ENCODE peak calls at places on chromosomes 3 and 15, in eight cellular contexts. O is sciatic nerve; A is NCI-H1092 treated with DMSO at 0.1 percent for 48 hours; E is fibroblast of the conjunctiva; Q is G401; Z is effector memory CD4-positive, alpha-beta T cell; M is A172; S is tibial nerve. W is an unnamed sample.
A peak's percentile ranks its signal among the peaks of the same experiment; 100 is the strongest.

GRCh38 chr3:131973731-131974130 is 61.1 kb downstream of the CPNE4 start:
- DNase-seq in A (no peak), M (no peak), S (no peak), Q (no peak), Z (no peak), E (no peak), O (no peak), W (no peak)

GRCh38 chr3:115632026-115632425 is 8.7 kb downstream of the GAP43 start:
- DNase-seq in S (no peak), Z (no peak), A (no peak), O (no peak), E (no peak), M (no peak), Q (peak; percentile 76), W (no peak)

GRCh38 chr15:89378699-89379422 is 44.2 kb upstream of the POLG start:
- DNase-seq in M (no peak), E (no peak), O (no peak), Q (no peak), A (no peak), Z (no peak), S (no peak), W (no peak)

GRCh38 chr15:79837846-79838245 is 59.0 kb downstream of the MTHFS start:
- DNase-seq in O (no peak), E (no peak), Z (no peak), Q (no peak), A (no peak), S (no peak), M (no peak), W (no peak)

GRCh38 chr15:94670436-94671034 is 439.2 kb downstream of the MCTP2 start:
- DNase-seq in E (peak; percentile 16), O (no peak), M (peak; percentile 16), A (peak; percentile 58), Q (peak; percentile 57), S (no peak), Z (no peak), W (peak; percentile 65)

GRCh38 chr15:62756326-62756994 is 286.1 kb upstream of the TPM1 start:
- DNase-seq in S (no peak), A (no peak), M (no peak), E (no peak), O (no peak), Z (no peak), Q (no peak), W (peak; percentile 75)

GRCh38 chr3:112092439-112093179 is 6.4 kb downstream of the C3orf52 start:
- DNase-seq in O (no peak), A (no peak), Q (no peak), S (no peak), Z (no peak), M (no peak), E (no peak), W (no peak)

GRCh38 chr3:108966773-108967172 is 13.1 kb upstream of the GUCA1C start:
- DNase-seq in Z (no peak), Q (no peak), E (no peak), S (no peak), A (no peak), M (no peak), O (no peak), W (no peak)

GRCh38 chr3:129908417-129908816 is 14.9 kb upstream of the TMCC1 start:
- DNase-seq in S (no peak), A (no peak), Q (no peak), E (no peak), M (peak; percentile 81), Z (no peak), O (no peak), W (no peak)

GRCh38 chr15:67955256-67955655 is 98.9 kb upstream of the PIAS1 start:
- DNase-seq in M (no peak), O (no peak), A (no peak), Q (no peak), S (no peak), E (no peak), Z (no peak), W (no peak)

GRCh38 chr15:54120949-54121463 is 142.8 kb downstream of the UNC13C start:
- DNase-seq in M (no peak), E (no peak), A (no peak), O (no peak), Q (peak; percentile 60), Z (no peak), S (no peak), W (no peak)

GRCh38 chr3:184085389-184085852 is 11.4 kb upstream of the HTR3E start:
- DNase-seq in Q (no peak), S (no peak), A (no peak), E (no peak), O (no peak), M (peak; percentile 70), Z (no peak), W (no peak)

GRCh38 chr3:164459526-164460151 is 618.7 kb downstream of the SI start:
- DNase-seq in Z (no peak), S (no peak), A (peak; percentile 29), M (no peak), O (no peak), E (no peak), Q (no peak), W (no peak)

GRCh38 chr3:113898892-113899291 is 48.9 kb upstream of the ZDHHC23 start:
- DNase-seq in M (peak; percentile 21), E (peak; percentile 3), Q (no peak), Z (no peak), S (no peak), O (no peak), A (no peak), W (no peak)

GRCh38 chr3:183468424-183468823 is 40.0 kb upstream of the MCF2L2 start:
- DNase-seq in M (no peak), E (no peak), O (no peak), S (no peak), A (no peak), Q (no peak), Z (no peak), W (no peak)

GRCh38 chr15:42085721-42086120 is 8.6 kb downstream of the PLA2G4D start:
- DNase-seq in E (no peak), Q (no peak), M (no peak), Z (no peak), O (no peak), S (no peak), A (no peak), W (no peak)

GRCh38 chr15:68559342-68560310 is 19.2 kb upstream of the CORO2B start:
- DNase-seq in A (peak; percentile 67), Z (peak; percentile 17), O (peak; percentile 88), E (peak; percentile 51), Q (peak; percentile 83), S (peak; percentile 63), M (peak; percentile 51), W (peak; percentile 89)

GRCh38 chr3:72189344-72189743 is 404.4 kb upstream of the PROK2 start:
- DNase-seq in S (no peak), A (no peak), O (no peak), M (no peak), E (no peak), Z (no peak), Q (peak; percentile 63), W (peak; percentile 46)

GRCh38 chr3:66396888-66397287 is 103.9 kb downstream of the LRIG1 start:
- DNase-seq in S (no peak), A (no peak), O (peak; percentile 42), E (no peak), M (no peak), Q (no peak), Z (no peak), W (no peak)

GRCh38 chr15:63832620-63833245 is 1.0 kb downstream of the HERC1 start:
- DNase-seq in O (no peak), A (peak; percentile 27), M (no peak), E (no peak), Q (peak; percentile 27), Z (no peak), S (no peak), W (peak; percentile 11)

GRCh38 chr3:171781711-171782127 is 28.6 kb downstream of the PLD1 start:
- DNase-seq in M (peak; percentile 67), Q (no peak), Z (no peak), A (no peak), E (no peak), S (no peak), O (no peak), W (peak; percentile 59)

GRCh38 chr3:143256416-143256815 is 136.8 kb downstream of the CHST2 start:
- DNase-seq in Q (no peak), A (no peak), Z (no peak), O (no peak), S (no peak), E (no peak), M (no peak), W (no peak)

GRCh38 chr3:133620066-133620784 is 41.5 kb downstream of the TOPBP1 start:
- DNase-seq in A (no peak), Q (no peak), E (no peak), S (no peak), M (no peak), Z (no peak), O (no peak), W (no peak)

GRCh38 chr3:168341965-168342719 is 246.4 kb upstream of the GOLIM4 start:
- DNase-seq in A (no peak), E (no peak), Z (no peak), M (no peak), S (no peak), Q (no peak), O (no peak), W (no peak)

GRCh38 chr3:125916376-125916978 is 52.5 kb upstream of the ROPN1B start:
- DNase-seq in M (peak; percentile 93), Z (peak; percentile 96), A (peak; percentile 96), S (peak; percentile 98), O (peak; percentile 99), Q (peak; percentile 93), E (peak; percentile 92), W (peak; percentile 97)

GRCh38 chr3:142857056-142857455 is 31.8 kb downstream of the PCOLCE2 start:
- DNase-seq in O (no peak), A (peak; percentile 23), M (peak; percentile 52), E (no peak), Q (peak; percentile 90), S (no peak), Z (no peak), W (peak; percentile 50)

GRCh38 chr3:102660653-102661052 is 225.8 kb downstream of the ZPLD1 start:
- DNase-seq in E (no peak), M (no peak), A (no peak), Z (no peak), Q (no peak), S (no peak), O (no peak), W (no peak)

GRCh38 chr3:36911990-36912804 is 32.7 kb downstream of the TRANK1 start:
- DNase-seq in M (peak; percentile 64), Q (no peak), E (peak; percentile 45), A (no peak), O (no peak), S (no peak), Z (no peak), W (peak; percentile 24)

GRCh38 chr3:172317984-172318383 is 130.3 kb downstream of the GHSR start:
- DNase-seq in Q (no peak), M (peak; percentile 91), E (peak; percentile 82), Z (no peak), O (peak; percentile 67), A (no peak), S (no peak), W (peak; percentile 23)

GRCh38 chr15:94793641-94794040 is 562.3 kb downstream of the MCTP2 start:
- DNase-seq in S (no peak), Q (no peak), A (no peak), M (peak; percentile 45), O (no peak), E (no peak), Z (no peak), W (no peak)

GRCh38 chr3:137035631-137036030 is 77.8 kb downstream of the IL20RB start:
- DNase-seq in M (no peak), Q (no peak), Z (no peak), S (no peak), A (no peak), E (no peak), O (no peak), W (no peak)